ENCODE peak calls at places on chromosomes 12 and 14, in eight cellular contexts. A is A172, K is NAMALWA, W is SIG-M5, U is ascending aorta, N is non-pigmented ciliary epithelial cell, Y is RCC 7860, O is psoas muscle. I is an unnamed sample.

GRCh38 chr14:31326111-31326510 is 94.2 kb downstream of the HEATR5A start:
- DNase-seq in A (peak), K (peak), W (no peak), U (no peak), N (no peak), Y (no peak), O (no peak), I (no peak)

GRCh38 chr12:4069046-4070010 is 196.1 kb upstream of the PARP11 start:
- DNase-seq in A (no peak), K (no peak), W (no peak), U (no peak), N (no peak), Y (no peak), O (no peak), I (peak)

GRCh38 chr14:68651652-68652432 is 141.0 kb downstream of the ZFP36L1 start:
- DNase-seq in A (no peak), K (no peak), W (no peak), U (peak), N (no peak), Y (no peak), O (no peak), I (no peak)

GRCh38 chr12:52442600-52443061 is 8.5 kb upstream of the KRT75 start:
- DNase-seq in A (peak), K (no peak), W (no peak), U (no peak), N (peak), Y (peak), O (no peak), I (peak)

GRCh38 chr12:66190519-66191406 is 1.7 kb downstream of the IRAK3 start:
- DNase-seq in A (no peak), K (no peak), W (no peak), U (no peak), N (no peak), Y (no peak), O (no peak), I (no peak)

GRCh38 chr14:53306926-53307325 is 153.8 kb upstream of the DDHD1 start:
- DNase-seq in A (peak), K (no peak), W (no peak), U (no peak), N (peak), Y (peak), O (no peak), I (no peak)

GRCh38 chr12:121943926-121944325 is 25.5 kb downstream of the CFAP251 start:
- DNase-seq in A (no peak), K (no peak), W (no peak), U (no peak), N (no peak), Y (no peak), O (no peak), I (no peak)

GRCh38 chr12:1837541-1838206 is 17.3 kb downstream of the LRTM2 start:
- DNase-seq in A (peak), K (no peak), W (no peak), U (no peak), N (no peak), Y (peak), O (no peak), I (no peak)

GRCh38 chr12:116592116-116592637 is 33.0 kb downstream of the MAP1LC3B2 start:
- DNase-seq in A (no peak), K (no peak), W (no peak), U (no peak), N (no peak), Y (no peak), O (peak), I (no peak)

GRCh38 chr12:65364021-65364420 is 85.5 kb downstream of the MSRB3 start:
- DNase-seq in A (no peak), K (no peak), W (no peak), U (no peak), N (no peak), Y (no peak), O (no peak), I (no peak)

GRCh38 chr12:45285717-45286116 is 69.8 kb downstream of the ANO6 start:
- DNase-seq in A (no peak), K (no peak), W (no peak), U (no peak), N (no peak), Y (no peak), O (no peak), I (no peak)

GRCh38 chr12:42126963-42127362 is 17.7 kb downstream of the GXYLT1 start:
- DNase-seq in A (no peak), K (no peak), W (no peak), U (no peak), N (no peak), Y (no peak), O (no peak), I (no peak)

GRCh38 chr12:19238520-19238919 is 109.0 kb downstream of the PLEKHA5 start:
- DNase-seq in A (no peak), K (no peak), W (no peak), U (no peak), N (no peak), Y (no peak), O (no peak), I (no peak)

GRCh38 chr12:28793767-28794166 is 355.3 kb upstream of the FAR2 start:
- DNase-seq in A (no peak), K (no peak), W (no peak), U (no peak), N (no peak), Y (no peak), O (no peak), I (no peak)

GRCh38 chr12:6927379-6927991 is at the start of gene ATN1:
- DNase-seq in A (no peak), K (no peak), W (no peak), U (peak), N (no peak), Y (peak), O (peak), I (peak)

GRCh38 chr12:65510584-65511050 is 232.1 kb downstream of the MSRB3 start:
- DNase-seq in A (no peak), K (no peak), W (no peak), U (no peak), N (no peak), Y (no peak), O (no peak), I (no peak)

GRCh38 chr12:45217846-45218245 is 2.0 kb downstream of the ANO6 start:
- DNase-seq in A (peak), K (no peak), W (no peak), U (no peak), N (no peak), Y (no peak), O (no peak), I (no peak)

I was measured in esophagus muscularis mucosa.